ENCODE peak calls at places on chromosomes 3 and 15, in eight cellular contexts. One of them, this sample, is unnamed.

GRCh38 chr15:38879909-38880471 is 315.4 kb upstream of the RASGRP1 start:
- DNase-seq in HCEC 1CT: no peak
- DNase-seq in GM04504: peak; percentile 85
- DNase-seq in activated T-cell treated with anti-CD3 and anti-CD28 coated beads, Interleukin-2, amount 50 U/mL, for 4 hours: no peak
- DNase-seq in activated naive CD8-positive, alpha-beta T cell treated with anti-CD3 and anti-CD28 coated beads, Interleukin-2, amount 50 U/mL, for 24 hours: no peak
- DNase-seq in stimulated activated naive B cell treated with anti-CD40 and anti-IgM and Interleukin-4, amounts not matched to agents 10 μg/mL and 1 μg/mL and 100 μg/mL, for 72 hours: no peak
- DNase-seq in choroid plexus epithelial cell: peak; percentile 68
- DNase-seq in stimulated activated CD4-positive, alpha-beta T cell treated with anti-CD3 and anti-CD28 coated beads, Interleukin-4, amount 100 ng/mL, for 1 hour: no peak
- DNase-seq in this sample: no peak

GRCh38 chr15:89429023-89429422 is 67.4 kb downstream of the RHCG start:
- DNase-seq in choroid plexus epithelial cell: no peak
- DNase-seq in activated T-cell treated with anti-CD3 and anti-CD28 coated beads, Interleukin-2, amount 50 U/mL, for 4 hours: no peak
- DNase-seq in stimulated activated CD4-positive, alpha-beta T cell treated with anti-CD3 and anti-CD28 coated beads, Interleukin-4, amount 100 ng/mL, for 1 hour: no peak
- DNase-seq in GM04504: no peak
- DNase-seq in activated naive CD8-positive, alpha-beta T cell treated with anti-CD3 and anti-CD28 coated beads, Interleukin-2, amount 50 U/mL, for 24 hours: no peak
- DNase-seq in HCEC 1CT: no peak
- DNase-seq in stimulated activated naive B cell treated with anti-CD40 and anti-IgM and Interleukin-4, amounts not matched to agents 10 μg/mL and 1 μg/mL and 100 μg/mL, for 72 hours: no peak
- DNase-seq in this sample: no peak

GRCh38 chr3:126936853-126937395 is 46.0 kb upstream of the PLXNA1 start:
- DNase-seq in activated naive CD8-positive, alpha-beta T cell treated with anti-CD3 and anti-CD28 coated beads, Interleukin-2, amount 50 U/mL, for 24 hours: no peak
- DNase-seq in stimulated activated naive B cell treated with anti-CD40 and anti-IgM and Interleukin-4, amounts not matched to agents 10 μg/mL and 1 μg/mL and 100 μg/mL, for 72 hours: no peak
- DNase-seq in choroid plexus epithelial cell: no peak
- DNase-seq in HCEC 1CT: no peak
- DNase-seq in activated T-cell treated with anti-CD3 and anti-CD28 coated beads, Interleukin-2, amount 50 U/mL, for 4 hours: no peak
- DNase-seq in GM04504: no peak
- DNase-seq in stimulated activated CD4-positive, alpha-beta T cell treated with anti-CD3 and anti-CD28 coated beads, Interleukin-4, amount 100 ng/mL, for 1 hour: no peak
- DNase-seq in this sample: no peak

GRCh38 chr15:60442763-60443162 is 36.2 kb downstream of the ICE2 start:
- DNase-seq in activated naive CD8-positive, alpha-beta T cell treated with anti-CD3 and anti-CD28 coated beads, Interleukin-2, amount 50 U/mL, for 24 hours: no peak
- DNase-seq in GM04504: peak; percentile 30
- DNase-seq in stimulated activated naive B cell treated with anti-CD40 and anti-IgM and Interleukin-4, amounts not matched to agents 10 μg/mL and 1 μg/mL and 100 μg/mL, for 72 hours: no peak
- DNase-seq in stimulated activated CD4-positive, alpha-beta T cell treated with anti-CD3 and anti-CD28 coated beads, Interleukin-4, amount 100 ng/mL, for 1 hour: no peak
- DNase-seq in activated T-cell treated with anti-CD3 and anti-CD28 coated beads, Interleukin-2, amount 50 U/mL, for 4 hours: no peak
- DNase-seq in HCEC 1CT: peak; percentile 25
- DNase-seq in choroid plexus epithelial cell: peak; percentile 16
- DNase-seq in this sample: peak; percentile 61

GRCh38 chr15:90818251-90819210 is 49.9 kb upstream of the FURIN start:
- DNase-seq in choroid plexus epithelial cell: no peak
- DNase-seq in stimulated activated CD4-positive, alpha-beta T cell treated with anti-CD3 and anti-CD28 coated beads, Interleukin-4, amount 100 ng/mL, for 1 hour: peak; percentile 20
- DNase-seq in HCEC 1CT: no peak
- DNase-seq in GM04504: no peak
- DNase-seq in activated T-cell treated with anti-CD3 and anti-CD28 coated beads, Interleukin-2, amount 50 U/mL, for 4 hours: no peak
- DNase-seq in stimulated activated naive B cell treated with anti-CD40 and anti-IgM and Interleukin-4, amounts not matched to agents 10 μg/mL and 1 μg/mL and 100 μg/mL, for 72 hours: peak; percentile 73
- DNase-seq in activated naive CD8-positive, alpha-beta T cell treated with anti-CD3 and anti-CD28 coated beads, Interleukin-2, amount 50 U/mL, for 24 hours: peak; percentile 40
- DNase-seq in this sample: no peak

GRCh38 chr15:99568548-99569352 is 3.0 kb downstream of the MEF2A start:
- DNase-seq in choroid plexus epithelial cell: peak; percentile 64
- DNase-seq in GM04504: no peak
- DNase-seq in activated T-cell treated with anti-CD3 and anti-CD28 coated beads, Interleukin-2, amount 50 U/mL, for 4 hours: no peak
- DNase-seq in stimulated activated naive B cell treated with anti-CD40 and anti-IgM and Interleukin-4, amounts not matched to agents 10 μg/mL and 1 μg/mL and 100 μg/mL, for 72 hours: no peak
- DNase-seq in HCEC 1CT: no peak
- DNase-seq in stimulated activated CD4-positive, alpha-beta T cell treated with anti-CD3 and anti-CD28 coated beads, Interleukin-4, amount 100 ng/mL, for 1 hour: no peak
- DNase-seq in activated naive CD8-positive, alpha-beta T cell treated with anti-CD3 and anti-CD28 coated beads, Interleukin-2, amount 50 U/mL, for 24 hours: no peak
- DNase-seq in this sample: peak; percentile 32

GRCh38 chr3:154458560-154458959 is 28.6 kb upstream of the GPR149 start:
- DNase-seq in stimulated activated CD4-positive, alpha-beta T cell treated with anti-CD3 and anti-CD28 coated beads, Interleukin-4, amount 100 ng/mL, for 1 hour: no peak
- DNase-seq in activated naive CD8-positive, alpha-beta T cell treated with anti-CD3 and anti-CD28 coated beads, Interleukin-2, amount 50 U/mL, for 24 hours: no peak
- DNase-seq in GM04504: no peak
- DNase-seq in activated T-cell treated with anti-CD3 and anti-CD28 coated beads, Interleukin-2, amount 50 U/mL, for 4 hours: no peak
- DNase-seq in choroid plexus epithelial cell: no peak
- DNase-seq in stimulated activated naive B cell treated with anti-CD40 and anti-IgM and Interleukin-4, amounts not matched to agents 10 μg/mL and 1 μg/mL and 100 μg/mL, for 72 hours: no peak
- DNase-seq in HCEC 1CT: no peak
- DNase-seq in this sample: no peak

GRCh38 chr3:61848885-61849284 is 287.5 kb downstream of the PTPRG start:
- DNase-seq in HCEC 1CT: peak; percentile 61
- DNase-seq in stimulated activated naive B cell treated with anti-CD40 and anti-IgM and Interleukin-4, amounts not matched to agents 10 μg/mL and 1 μg/mL and 100 μg/mL, for 72 hours: no peak
- DNase-seq in stimulated activated CD4-positive, alpha-beta T cell treated with anti-CD3 and anti-CD28 coated beads, Interleukin-4, amount 100 ng/mL, for 1 hour: no peak
- DNase-seq in activated T-cell treated with anti-CD3 and anti-CD28 coated beads, Interleukin-2, amount 50 U/mL, for 4 hours: no peak
- DNase-seq in GM04504: peak; percentile 67
- DNase-seq in choroid plexus epithelial cell: peak; percentile 90
- DNase-seq in activated naive CD8-positive, alpha-beta T cell treated with anti-CD3 and anti-CD28 coated beads, Interleukin-2, amount 50 U/mL, for 24 hours: no peak
- DNase-seq in this sample: no peak

GRCh38 chr3:126512026-126512425 is 5.5 kb downstream of the UROC1 start:
- DNase-seq in stimulated activated naive B cell treated with anti-CD40 and anti-IgM and Interleukin-4, amounts not matched to agents 10 μg/mL and 1 μg/mL and 100 μg/mL, for 72 hours: no peak
- DNase-seq in choroid plexus epithelial cell: no peak
- DNase-seq in stimulated activated CD4-positive, alpha-beta T cell treated with anti-CD3 and anti-CD28 coated beads, Interleukin-4, amount 100 ng/mL, for 1 hour: no peak
- DNase-seq in activated T-cell treated with anti-CD3 and anti-CD28 coated beads, Interleukin-2, amount 50 U/mL, for 4 hours: no peak
- DNase-seq in activated naive CD8-positive, alpha-beta T cell treated with anti-CD3 and anti-CD28 coated beads, Interleukin-2, amount 50 U/mL, for 24 hours: no peak
- DNase-seq in GM04504: no peak
- DNase-seq in HCEC 1CT: no peak
- DNase-seq in this sample: no peak

GRCh38 chr3:195181781-195182469 is 89.0 kb downstream of the XXYLT1 start:
- DNase-seq in activated T-cell treated with anti-CD3 and anti-CD28 coated beads, Interleukin-2, amount 50 U/mL, for 4 hours: no peak
- DNase-seq in stimulated activated CD4-positive, alpha-beta T cell treated with anti-CD3 and anti-CD28 coated beads, Interleukin-4, amount 100 ng/mL, for 1 hour: no peak
- DNase-seq in activated naive CD8-positive, alpha-beta T cell treated with anti-CD3 and anti-CD28 coated beads, Interleukin-2, amount 50 U/mL, for 24 hours: no peak
- DNase-seq in choroid plexus epithelial cell: no peak
- DNase-seq in GM04504: no peak
- DNase-seq in stimulated activated naive B cell treated with anti-CD40 and anti-IgM and Interleukin-4, amounts not matched to agents 10 μg/mL and 1 μg/mL and 100 μg/mL, for 72 hours: no peak
- DNase-seq in HCEC 1CT: peak; percentile 36
- DNase-seq in this sample: peak; percentile 49

GRCh38 chr15:93656041-93656440 is 567.0 kb upstream of the RGMA start:
- DNase-seq in choroid plexus epithelial cell: no peak
- DNase-seq in HCEC 1CT: no peak
- DNase-seq in GM04504: no peak
- DNase-seq in activated naive CD8-positive, alpha-beta T cell treated with anti-CD3 and anti-CD28 coated beads, Interleukin-2, amount 50 U/mL, for 24 hours: no peak
- DNase-seq in stimulated activated naive B cell treated with anti-CD40 and anti-IgM and Interleukin-4, amounts not matched to agents 10 μg/mL and 1 μg/mL and 100 μg/mL, for 72 hours: no peak
- DNase-seq in activated T-cell treated with anti-CD3 and anti-CD28 coated beads, Interleukin-2, amount 50 U/mL, for 4 hours: no peak
- DNase-seq in stimulated activated CD4-positive, alpha-beta T cell treated with anti-CD3 and anti-CD28 coated beads, Interleukin-4, amount 100 ng/mL, for 1 hour: no peak
- DNase-seq in this sample: no peak

GRCh38 chr3:195613468-195614069 is 29.8 kb upstream of the APOD start:
- DNase-seq in choroid plexus epithelial cell: no peak
- DNase-seq in activated T-cell treated with anti-CD3 and anti-CD28 coated beads, Interleukin-2, amount 50 U/mL, for 4 hours: no peak
- DNase-seq in stimulated activated CD4-positive, alpha-beta T cell treated with anti-CD3 and anti-CD28 coated beads, Interleukin-4, amount 100 ng/mL, for 1 hour: no peak
- DNase-seq in GM04504: peak; percentile 79
- DNase-seq in stimulated activated naive B cell treated with anti-CD40 and anti-IgM and Interleukin-4, amounts not matched to agents 10 μg/mL and 1 μg/mL and 100 μg/mL, for 72 hours: no peak
- DNase-seq in activated naive CD8-positive, alpha-beta T cell treated with anti-CD3 and anti-CD28 coated beads, Interleukin-2, amount 50 U/mL, for 24 hours: no peak
- DNase-seq in HCEC 1CT: no peak
- DNase-seq in this sample: peak; percentile 81

GRCh38 chr15:40323239-40323952 is at the start of gene INAFM2:
- DNase-seq in GM04504: peak; percentile 77
- DNase-seq in choroid plexus epithelial cell: peak; percentile 97
- DNase-seq in activated naive CD8-positive, alpha-beta T cell treated with anti-CD3 and anti-CD28 coated beads, Interleukin-2, amount 50 U/mL, for 24 hours: peak; percentile 91
- DNase-seq in stimulated activated CD4-positive, alpha-beta T cell treated with anti-CD3 and anti-CD28 coated beads, Interleukin-4, amount 100 ng/mL, for 1 hour: peak; percentile 89
- DNase-seq in activated T-cell treated with anti-CD3 and anti-CD28 coated beads, Interleukin-2, amount 50 U/mL, for 4 hours: peak; percentile 90
- DNase-seq in stimulated activated naive B cell treated with anti-CD40 and anti-IgM and Interleukin-4, amounts not matched to agents 10 μg/mL and 1 μg/mL and 100 μg/mL, for 72 hours: peak; percentile 88
- DNase-seq in HCEC 1CT: peak; percentile 92
- DNase-seq in this sample: peak; percentile 92

GRCh38 chr15:88257311-88257901 is 867 bp upstream of the NTRK3 start:
- DNase-seq in stimulated activated CD4-positive, alpha-beta T cell treated with anti-CD3 and anti-CD28 coated beads, Interleukin-4, amount 100 ng/mL, for 1 hour: no peak
- DNase-seq in choroid plexus epithelial cell: no peak
- DNase-seq in GM04504: no peak
- DNase-seq in activated T-cell treated with anti-CD3 and anti-CD28 coated beads, Interleukin-2, amount 50 U/mL, for 4 hours: no peak
- DNase-seq in HCEC 1CT: no peak
- DNase-seq in activated naive CD8-positive, alpha-beta T cell treated with anti-CD3 and anti-CD28 coated beads, Interleukin-2, amount 50 U/mL, for 24 hours: no peak
- DNase-seq in stimulated activated naive B cell treated with anti-CD40 and anti-IgM and Interleukin-4, amounts not matched to agents 10 μg/mL and 1 μg/mL and 100 μg/mL, for 72 hours: no peak
- DNase-seq in this sample: no peak